ENCODE peak calls at places on chromosomes 4 and X, in eight cellular contexts. D is GM12891, M is heart left ventricle, F is body of pancreas, G is uterus, S is sigmoid colon, Q is lower leg skin, E is esophagus squamous epithelium. L is an unnamed sample.

GRCh38 chr4:40178672-40179071 is 18.2 kb upstream of the RHOH start:
- DNase-seq in M (no peak), E (no peak), G (no peak), Q (no peak), S (no peak), D (no peak), F (peak), L (no peak)

GRCh38 chr4:140286503-140286902 is 86.9 kb upstream of the SCOC start:
- DNase-seq in S (no peak), F (no peak), M (no peak), G (peak), E (no peak), Q (no peak), D (no peak), L (no peak)

GRCh38 chrX:131746491-131746968 is 202.7 kb downstream of the OR13H1 start:
- DNase-seq in Q (peak), S (peak), G (peak), E (peak), F (no peak), M (no peak), D (no peak), L (peak)

GRCh38 chr4:151801547-151802516 is 41.0 kb upstream of the GATB start:
- DNase-seq in S (no peak), D (peak), E (no peak), Q (no peak), G (peak), F (peak), M (no peak), L (no peak)

GRCh38 chr4:89365375-89366170 is 58.0 kb upstream of the GPRIN3 start:
- DNase-seq in E (no peak), Q (no peak), F (no peak), D (no peak), G (no peak), S (no peak), M (no peak), L (no peak)

GRCh38 chr4:10175626-10176025 is 59.0 kb upstream of the WDR1 start:
- DNase-seq in G (no peak), Q (no peak), M (no peak), D (no peak), S (no peak), E (no peak), F (no peak), L (no peak)

GRCh38 chr4:184937030-184937710 is 81.1 kb upstream of the HELT start:
- DNase-seq in D (no peak), E (no peak), M (no peak), S (no peak), G (no peak), F (no peak), Q (no peak), L (no peak)

GRCh38 chrX:132270699-132271098 is 51.5 kb upstream of the RAP2C start:
- DNase-seq in Q (peak), M (peak), G (peak), F (no peak), E (peak), S (peak), D (no peak), L (no peak)

GRCh38 chr4:136457004-136457403 is 1075.3 kb downstream of the PCDH18 start:
- DNase-seq in Q (peak), S (no peak), D (no peak), G (no peak), E (no peak), F (no peak), M (no peak), L (no peak)

GRCh38 chrX:1400731-1401471 is 9.0 kb upstream of the SLC25A6 start:
- DNase-seq in E (no peak), G (no peak), Q (no peak), D (no peak), M (no peak), F (no peak), S (peak), L (no peak)

DNA sequence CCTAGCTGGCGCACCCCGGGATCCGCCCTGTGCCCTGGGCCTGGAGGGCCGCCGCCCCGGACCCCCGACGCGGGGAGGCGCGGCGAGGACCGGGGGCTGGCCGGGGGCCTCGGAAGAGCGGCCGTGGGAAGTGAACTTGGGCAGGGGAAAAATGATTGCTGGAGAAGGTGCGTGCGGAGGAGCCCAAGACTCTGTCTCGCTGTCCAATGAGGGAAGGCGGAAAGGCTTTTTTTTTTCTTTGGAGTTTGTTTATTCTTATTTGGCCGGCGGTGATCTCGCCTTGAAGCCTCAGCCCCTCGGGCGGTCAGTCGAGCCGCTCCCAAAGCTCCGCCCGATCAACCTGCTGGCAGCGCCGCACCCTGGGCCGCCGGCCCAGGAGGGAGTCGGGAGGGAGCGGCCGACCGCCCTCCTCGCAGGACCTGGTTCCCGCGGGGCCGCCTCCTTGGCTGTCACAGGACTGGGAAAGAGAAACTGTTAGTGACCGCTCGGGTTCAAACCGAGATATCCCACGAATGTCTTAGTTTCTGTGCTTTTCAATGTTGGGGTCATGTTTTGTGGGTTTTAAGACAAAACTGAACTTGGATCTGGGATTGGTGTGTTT is 2.5 kb downstream of the CPEB2 start:
- DNase-seq in M (peak), D (peak), S (peak), F (peak), G (peak), E (peak), Q (peak), L (no peak)
- TF ChIP-seq POLR2A in M (no peak), D (no peak), S (peak), F (peak), G (peak), E (peak), Q (no peak), L (no peak)

GRCh38 chr4:1193206-1194027 is 21.0 kb upstream of the SPON2 start:
- DNase-seq in F (peak), S (peak), G (peak), M (peak), E (no peak), Q (peak), D (peak), L (no peak)
- TF ChIP-seq POLR2A in F (no peak), S (no peak), G (no peak), M (no peak), E (no peak), Q (no peak), D (no peak), L (no peak)

DNA sequence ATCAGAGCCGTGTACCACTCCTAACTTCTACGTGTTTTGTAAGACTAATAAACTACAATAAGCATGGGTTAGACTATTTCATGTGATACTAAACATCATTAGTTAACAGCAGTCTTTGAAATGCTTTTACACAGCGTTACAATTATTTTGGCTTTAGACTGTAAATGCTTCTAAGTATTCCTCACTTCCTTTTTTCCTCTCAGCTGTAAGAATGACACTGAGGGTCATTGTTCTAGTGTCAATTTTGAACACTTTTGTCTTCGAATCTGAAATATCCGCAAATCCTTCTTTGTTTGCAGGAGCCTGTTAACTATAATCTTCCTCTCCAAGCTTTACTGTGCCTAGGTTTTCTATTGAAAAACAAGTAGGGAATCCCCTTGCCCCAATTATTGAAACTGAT is 1.5 kb downstream of the ABCE1 start:
- DNase-seq in E (no peak), Q (no peak), G (no peak), S (no peak), M (no peak), F (no peak), D (no peak), L (no peak)
- TF ChIP-seq POLR2A in E (no peak), Q (no peak), G (no peak), S (no peak), M (no peak), F (no peak), D (no peak), L (no peak)

GRCh38 chr4:57544811-57545654 is 434.8 kb upstream of the IGFBP7 start:
- DNase-seq in G (no peak), S (no peak), E (no peak), Q (no peak), D (no peak), M (no peak), F (no peak), L (no peak)
- TF ChIP-seq POLR2A in G (no peak), S (no peak), E (no peak), Q (no peak), D (no peak), M (no peak), F (no peak), L (no peak)

GRCh38 chrX:17737707-17738001 is 361 bp downstream of the SCML1 start:
- DNase-seq in G (no peak), E (no peak), Q (peak), F (peak), D (no peak), S (no peak), M (no peak), L (no peak)

GRCh38 chrX:17735396-17735795 is 1.9 kb upstream of the SCML1 start:
- DNase-seq in G (no peak), S (no peak), F (no peak), Q (no peak), D (no peak), M (no peak), E (no peak), L (no peak)

GRCh38 chrX:17738002-17738713 is 865 bp downstream of the SCML1 start:
- DNase-seq in S (peak), G (peak), D (no peak), E (no peak), M (peak), Q (peak), F (peak), L (no peak)

GRCh38 chrX:17736478-17736855 is 826 bp upstream of the SCML1 start:
- DNase-seq in M (no peak), E (no peak), F (no peak), S (no peak), D (no peak), Q (no peak), G (no peak), L (no peak)

GRCh38 chrX:17736856-17737706 is at the start of gene SCML1:
- DNase-seq in S (peak), D (no peak), E (peak), M (peak), F (peak), G (peak), Q (peak), L (peak)
- TF ChIP-seq POLR2A in S (peak), D (no peak), E (peak), M (no peak), F (peak), G (peak), Q (no peak), L (peak)

DNA sequence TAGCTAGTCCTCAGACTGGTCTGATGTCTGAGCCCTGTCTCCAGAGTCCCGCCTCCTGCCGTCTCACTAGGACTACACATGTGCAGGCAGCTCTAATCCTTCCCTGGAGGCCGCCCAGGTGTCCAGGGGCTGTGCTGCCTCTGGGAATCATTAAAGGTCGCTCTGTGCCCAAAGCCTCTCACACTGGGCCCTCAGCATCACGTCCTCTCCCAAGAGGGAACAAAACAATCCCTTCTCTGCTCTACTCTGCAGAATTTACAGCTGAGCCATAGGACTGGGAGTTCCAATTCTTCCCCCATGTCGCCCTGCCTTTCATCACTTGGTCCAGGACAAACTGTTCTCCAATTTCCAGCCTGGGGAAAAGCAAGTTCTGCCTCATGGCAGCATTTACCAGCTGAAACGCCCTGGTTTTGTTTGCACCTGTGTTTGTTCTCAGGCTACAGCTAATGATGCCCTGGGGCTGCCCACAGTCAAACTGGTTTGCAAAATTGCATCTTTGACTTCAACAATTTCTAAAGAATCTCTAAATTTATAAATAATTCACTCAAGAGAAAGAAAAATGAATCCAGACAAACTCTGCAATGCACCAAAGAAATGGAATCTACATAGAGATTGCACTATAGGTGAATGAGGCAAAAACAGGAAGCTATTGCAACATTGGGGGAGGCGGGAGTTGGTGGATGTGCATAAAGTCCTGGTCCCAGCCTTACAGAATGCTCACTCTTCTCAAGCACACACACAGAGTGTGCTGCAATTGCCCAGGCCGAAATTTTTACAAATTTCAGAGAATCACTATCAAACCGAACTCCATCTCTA is 7.2 kb upstream of the MRFAP1 start:
- DNase-seq in S (no peak), D (no peak), F (no peak), G (no peak), M (no peak), Q (peak), E (no peak), L (no peak)
- TF ChIP-seq POLR2A in S (no peak), D (no peak), F (no peak), G (no peak), M (no peak), Q (no peak), E (no peak), L (no peak)

GRCh38 chr4:41994461-41994860 is 4.1 kb downstream of the SLC30A9 start:
- DNase-seq in Q (no peak), M (no peak), E (no peak), D (no peak), F (no peak), S (no peak), G (no peak), L (no peak)

GRCh38 chr4:41992967-41993857 is 2.9 kb downstream of the SLC30A9 start:
- DNase-seq in E (no peak), D (no peak), Q (no peak), G (no peak), M (no peak), S (no peak), F (no peak), L (no peak)

GRCh38 chr4:41991916-41992767 is 1.8 kb downstream of the SLC30A9 start:
- DNase-seq in Q (no peak), E (no peak), M (no peak), G (no peak), S (no peak), F (no peak), D (no peak), L (no peak)

GRCh38 chr4:41990029-41990382 is 324 bp upstream of the SLC30A9 start:
- DNase-seq in F (no peak), M (no peak), E (no peak), D (no peak), S (no peak), G (no peak), Q (no peak), L (no peak)

DNA sequence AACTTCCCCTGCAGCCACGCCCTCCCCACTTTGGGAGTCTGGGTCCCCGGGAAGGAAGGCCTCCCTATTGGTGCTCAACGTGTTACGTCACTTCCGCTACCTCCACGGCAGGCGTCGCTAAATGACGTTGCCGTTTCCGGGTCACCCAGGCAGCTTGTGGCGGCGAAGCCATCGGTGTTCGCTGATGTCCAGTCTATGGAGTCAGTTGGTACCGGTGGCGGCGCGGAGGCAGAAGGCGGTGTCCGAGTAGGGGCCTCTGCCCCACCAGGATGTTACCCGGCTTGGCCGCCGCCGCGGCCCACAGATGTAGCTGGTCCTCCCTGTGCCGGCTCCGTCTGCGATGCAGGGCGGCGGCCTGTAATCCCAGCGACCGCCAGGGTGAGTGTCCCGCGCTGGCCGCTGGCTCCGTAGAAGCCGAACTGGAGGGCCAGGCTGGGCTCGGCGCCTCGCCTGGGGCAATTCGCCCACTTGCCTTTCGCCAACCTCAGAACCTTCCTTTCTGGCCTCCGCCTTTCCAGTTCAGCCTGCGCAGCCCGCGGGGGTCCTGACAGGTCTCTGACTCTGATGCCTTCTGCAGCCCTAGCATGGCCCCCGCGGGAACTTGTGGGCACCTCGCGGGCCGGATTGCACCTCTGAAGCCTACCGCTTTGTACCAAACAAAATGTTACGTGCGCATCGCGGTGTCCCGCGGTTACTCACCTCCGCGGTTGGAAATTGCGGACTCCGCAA is at the start of gene SLC30A9:
- DNase-seq in S (peak), E (peak), F (peak), D (peak), Q (peak), M (peak), G (peak), L (peak)
- TF ChIP-seq POLR2A in S (peak), E (peak), F (peak), D (peak), Q (peak), M (peak), G (peak), L (peak)

GRCh38 chr4:33940281-33940680 is 2304.0 kb downstream of the ARAP2 start:
- DNase-seq in E (no peak), M (no peak), Q (no peak), S (no peak), D (no peak), G (no peak), F (no peak), L (no peak)

GRCh38 chr4:33941854-33942253 is 2302.5 kb downstream of the ARAP2 start:
- DNase-seq in G (no peak), E (no peak), S (no peak), D (no peak), M (no peak), Q (no peak), F (no peak), L (no peak)
- TF ChIP-seq POLR2A in G (no peak), E (no peak), S (no peak), D (no peak), M (no peak), Q (no peak), F (no peak), L (no peak)